ENCODE peak calls at places on chromosomes 4 and X, in seven cellular contexts. One of them, this sample, is unnamed.
A peak's percentile ranks its signal among the peaks of the same experiment; 100 is the strongest.

GRCh38 chr4:154044118-154044517 is 255.2 kb upstream of the SFRP2 start:
- DNase-seq in BJ: no peak
- DNase-seq in heart right ventricle: no peak
- DNase-seq in Karpas-422: no peak
- DNase-seq in tibial nerve: peak; percentile 5
- DNase-seq in Panc1: no peak
- DNase-seq in cardiac muscle cell: no peak
- DNase-seq in this sample: no peak

GRCh38 chr4:94636004-94636403 is 121.8 kb upstream of the BMPR1B start:
- DNase-seq in heart right ventricle: no peak
- DNase-seq in cardiac muscle cell: no peak
- DNase-seq in Karpas-422: no peak
- DNase-seq in Panc1: no peak
- DNase-seq in BJ: no peak
- DNase-seq in tibial nerve: no peak
- DNase-seq in this sample: no peak

GRCh38 chrX:31590581-31591113 is 518.8 kb upstream of the FTHL17 start:
- DNase-seq in tibial nerve: no peak
- DNase-seq in BJ: no peak
- DNase-seq in heart right ventricle: no peak
- DNase-seq in Karpas-422: no peak
- DNase-seq in cardiac muscle cell: no peak
- DNase-seq in Panc1: no peak
- DNase-seq in this sample: no peak

GRCh38 chr4:139725236-139725635 is 59.6 kb downstream of the MGST2 start:
- DNase-seq in Panc1: no peak
- DNase-seq in Karpas-422: no peak
- DNase-seq in cardiac muscle cell: no peak
- DNase-seq in heart right ventricle: no peak
- DNase-seq in tibial nerve: no peak
- DNase-seq in BJ: no peak
- DNase-seq in this sample: no peak

GRCh38 chr4:118834960-118835895 is 698 bp downstream of the SEC24D start:
- DNase-seq in heart right ventricle: peak; percentile 76
- DNase-seq in BJ: peak; percentile 70
- DNase-seq in Karpas-422: peak; percentile 86
- DNase-seq in tibial nerve: peak; percentile 68
- DNase-seq in cardiac muscle cell: peak; percentile 82
- DNase-seq in Panc1: peak; percentile 35
- DNase-seq in this sample: peak; percentile 43

GRCh38 chr4:84498203-84499026 is 677 bp downstream of the NKX6-1 start:
- DNase-seq in tibial nerve: no peak
- DNase-seq in Karpas-422: no peak
- DNase-seq in Panc1: no peak
- DNase-seq in cardiac muscle cell: peak; percentile 49
- DNase-seq in BJ: no peak
- DNase-seq in heart right ventricle: no peak
- DNase-seq in this sample: no peak

GRCh38 chr4:2482693-2483092 is 13.8 kb downstream of the RNF4 start:
- DNase-seq in BJ: no peak
- DNase-seq in Karpas-422: peak; percentile 67
- DNase-seq in tibial nerve: peak; percentile 24
- DNase-seq in Panc1: no peak
- DNase-seq in heart right ventricle: peak; percentile 51
- DNase-seq in cardiac muscle cell: no peak
- DNase-seq in this sample: no peak

GRCh38 chr4:138242076-138242829 is at the start of gene SLC7A11:
- DNase-seq in cardiac muscle cell: peak; percentile 81
- DNase-seq in tibial nerve: peak; percentile 35
- DNase-seq in heart right ventricle: peak; percentile 9
- DNase-seq in Panc1: peak; percentile 85
- DNase-seq in BJ: peak; percentile 98
- DNase-seq in Karpas-422: peak; percentile 98
- DNase-seq in this sample: peak; percentile 68

GRCh38 chrX:17559728-17560379 is 177.4 kb upstream of the SCML1 start:
- DNase-seq in tibial nerve: no peak
- DNase-seq in heart right ventricle: no peak
- DNase-seq in BJ: peak; percentile 39
- DNase-seq in Panc1: no peak
- DNase-seq in Karpas-422: peak; percentile 44
- DNase-seq in cardiac muscle cell: peak; percentile 62
- DNase-seq in this sample: no peak

GRCh38 chr4:44194365-44194764 is 254.2 kb downstream of the KCTD8 start:
- DNase-seq in heart right ventricle: no peak
- DNase-seq in Panc1: no peak
- DNase-seq in tibial nerve: no peak
- DNase-seq in cardiac muscle cell: no peak
- DNase-seq in Karpas-422: no peak
- DNase-seq in BJ: no peak
- DNase-seq in this sample: no peak

GRCh38 chr4:112978691-112979472 is 70.6 kb upstream of the ANK2 start:
- DNase-seq in Karpas-422: no peak
- DNase-seq in BJ: no peak
- DNase-seq in heart right ventricle: no peak
- DNase-seq in tibial nerve: no peak
- DNase-seq in cardiac muscle cell: no peak
- DNase-seq in Panc1: no peak
- DNase-seq in this sample: no peak

GRCh38 chr4:141132689-141133145 is 552 bp downstream of the RNF150 start:
- DNase-seq in tibial nerve: no peak
- DNase-seq in Karpas-422: no peak
- DNase-seq in cardiac muscle cell: peak; percentile 73
- DNase-seq in BJ: no peak
- DNase-seq in Panc1: no peak
- DNase-seq in heart right ventricle: peak; percentile 53
- DNase-seq in this sample: no peak

GRCh38 chr4:141133146-141134006 is at the start of gene RNF150:
- DNase-seq in heart right ventricle: peak; percentile 84
- DNase-seq in BJ: peak; percentile 71
- DNase-seq in cardiac muscle cell: peak; percentile 93
- DNase-seq in Panc1: peak; percentile 2
- DNase-seq in tibial nerve: peak; percentile 85
- DNase-seq in Karpas-422: peak; percentile 71
- DNase-seq in this sample: peak; percentile 81

GRCh38 chr4:141131738-141132688 is 1.3 kb downstream of the RNF150 start:
- DNase-seq in Karpas-422: no peak
- DNase-seq in cardiac muscle cell: peak; percentile 53
- DNase-seq in heart right ventricle: no peak
- DNase-seq in Panc1: no peak
- DNase-seq in BJ: no peak
- DNase-seq in tibial nerve: peak; percentile 14
- DNase-seq in this sample: no peak

GRCh38 chr4:141134051-141134450 is 782 bp upstream of the RNF150 start:
- DNase-seq in Panc1: no peak
- DNase-seq in Karpas-422: no peak
- DNase-seq in tibial nerve: no peak
- DNase-seq in BJ: no peak
- DNase-seq in heart right ventricle: no peak
- DNase-seq in cardiac muscle cell: no peak
- DNase-seq in this sample: no peak

GRCh38 chr4:141130947-141131545 is 2.2 kb downstream of the RNF150 start:
- DNase-seq in cardiac muscle cell: peak; percentile 20
- DNase-seq in Karpas-422: no peak
- DNase-seq in tibial nerve: no peak
- DNase-seq in Panc1: no peak
- DNase-seq in heart right ventricle: no peak
- DNase-seq in BJ: no peak
- DNase-seq in this sample: no peak
- H3K4me3 ChIP-seq in cardiac muscle cell: peak overlapping the region; percentile 98
- H3K4me3 ChIP-seq in Karpas-422: no peak overlapping the region
- H3K4me3 ChIP-seq in tibial nerve: no peak overlapping the region
- H3K4me3 ChIP-seq in Panc1: peak overlapping the region; percentile 52
- H3K4me3 ChIP-seq in heart right ventricle: peak overlapping the region; percentile 92
- H3K4me3 ChIP-seq in BJ: peak overlapping the region; percentile 97
- H3K4me3 ChIP-seq in this sample: no peak overlapping the region

GRCh38 chr4:149690726-149691125 is 124.9 kb downstream of the IQCM start:
- DNase-seq in Karpas-422: no peak
- DNase-seq in Panc1: no peak
- DNase-seq in tibial nerve: no peak
- DNase-seq in cardiac muscle cell: no peak
- DNase-seq in heart right ventricle: no peak
- DNase-seq in BJ: no peak
- DNase-seq in this sample: no peak
- H3K36me3 ChIP-seq in Karpas-422: no peaks in the 10 kb centered on the region
- H3K36me3 ChIP-seq in Panc1: no peaks in the 10 kb centered on the region
- H3K36me3 ChIP-seq in tibial nerve: no peaks in the 10 kb centered on the region
- H3K36me3 ChIP-seq in cardiac muscle cell: no peaks in the 10 kb centered on the region
- H3K36me3 ChIP-seq in heart right ventricle: no peaks in the 10 kb centered on the region
- H3K36me3 ChIP-seq in BJ: no peaks in the 10 kb centered on the region
- H3K36me3 ChIP-seq in this sample: no peaks in the 10 kb centered on the region

GRCh38 chr4:38802561-38803355 is 1.8 kb downstream of the TLR1 start:
- DNase-seq in tibial nerve: no peak
- DNase-seq in heart right ventricle: no peak
- DNase-seq in Panc1: no peak
- DNase-seq in cardiac muscle cell: no peak
- DNase-seq in Karpas-422: no peak
- DNase-seq in BJ: no peak
- DNase-seq in this sample: no peak
- H3K4me3 ChIP-seq in tibial nerve: no peak overlapping the region
- H3K4me3 ChIP-seq in heart right ventricle: no peak overlapping the region
- H3K4me3 ChIP-seq in Panc1: no peak overlapping the region
- H3K4me3 ChIP-seq in cardiac muscle cell: no peak overlapping the region
- H3K4me3 ChIP-seq in Karpas-422: peak overlapping the region; percentile 63
- H3K4me3 ChIP-seq in BJ: no peak overlapping the region
- H3K4me3 ChIP-seq in this sample: no peak overlapping the region

GRCh38 chr4:57018930-57019329 is 40.2 kb downstream of the POLR2B start:
- DNase-seq in BJ: no peak
- DNase-seq in cardiac muscle cell: no peak
- DNase-seq in tibial nerve: no peak
- DNase-seq in Panc1: no peak
- DNase-seq in Karpas-422: no peak
- DNase-seq in heart right ventricle: no peak
- DNase-seq in this sample: no peak
- H3K36me3 ChIP-seq in BJ: peaks cover 9% of the 10 kb centered on the region
- H3K36me3 ChIP-seq in cardiac muscle cell: peaks cover 67% of the 10 kb centered on the region
- H3K36me3 ChIP-seq in tibial nerve: peaks cover 27% of the 10 kb centered on the region
- H3K36me3 ChIP-seq in Panc1: peaks cover 22% of the 10 kb centered on the region
- H3K36me3 ChIP-seq in Karpas-422: peaks cover 73% of the 10 kb centered on the region
- H3K36me3 ChIP-seq in heart right ventricle: no peaks in the 10 kb centered on the region
- H3K36me3 ChIP-seq in this sample: peaks cover 13% of the 10 kb centered on the region

DNA sequence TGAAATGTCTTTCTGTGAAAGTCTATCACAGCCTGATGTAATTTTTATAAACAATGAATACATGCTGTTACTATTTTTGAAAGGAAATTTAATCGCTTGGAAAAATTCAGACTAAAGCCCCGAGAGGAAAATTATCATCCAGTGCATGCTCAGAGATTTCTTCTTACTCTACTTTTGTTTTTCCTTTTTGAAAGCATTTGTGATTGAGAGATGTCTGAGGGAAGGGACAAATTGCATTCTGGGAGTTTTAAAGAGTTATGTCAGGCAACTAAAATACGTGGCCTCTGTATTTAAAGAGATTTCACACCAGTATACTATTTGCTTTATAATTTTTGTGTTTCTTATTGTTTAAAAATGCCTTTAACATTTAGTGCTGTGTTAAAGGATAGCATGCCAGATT is 1.4 kb upstream of the ZFX start:
- DNase-seq in cardiac muscle cell: no peak
- DNase-seq in Panc1: no peak
- DNase-seq in heart right ventricle: no peak
- DNase-seq in tibial nerve: no peak
- DNase-seq in BJ: no peak
- DNase-seq in Karpas-422: peak; percentile 65
- DNase-seq in this sample: no peak
- H3K4me3 ChIP-seq in cardiac muscle cell: peak overlapping the region; percentile 98
- H3K4me3 ChIP-seq in Panc1: peak overlapping the region; percentile 66
- H3K4me3 ChIP-seq in heart right ventricle: no peak overlapping the region
- H3K4me3 ChIP-seq in tibial nerve: peak overlapping the region; percentile 50
- H3K4me3 ChIP-seq in BJ: no peak overlapping the region
- H3K4me3 ChIP-seq in Karpas-422: peak overlapping the region; percentile 91
- H3K4me3 ChIP-seq in this sample: no peak overlapping the region

This sample was measured in iPS DF 6.9.